ENCODE peak calls at places on chromosomes 4 and X, in six cellular contexts. Z is GM04504; N is A172; M is activated effector memory CD4-positive, alpha-beta T cell treated with Interleukin-2 at 50 U/mL for 16 hours; X is endothelial cell; L is activated T-cell treated with anti-CD3 and anti-CD28 coated beads, Interleukin-2, amount 50 U/mL, for 72 hours. P is an unnamed sample.
A peak's percentile ranks its signal among the peaks of the same experiment; 100 is the strongest.

GRCh38 chr4:98786866-98787265 is 128.5 kb upstream of the TSPAN5 start:
- DNase-seq in Z (no peak), N (no peak), M (no peak), X (no peak), L (no peak), P (no peak)

GRCh38 chr4:5976431-5976830 is 41.8 kb downstream of the C4orf50 start:
- DNase-seq in Z (no peak), N (no peak), M (no peak), X (no peak), L (no peak), P (no peak)

GRCh38 chrX:39613508-39613921 is 484.2 kb downstream of the BCOR start:
- DNase-seq in Z (no peak), N (no peak), M (no peak), X (peak; percentile 21), L (no peak), P (no peak)

GRCh38 chr4:170391066-170391754 is 301.5 kb upstream of the AADAT start:
- DNase-seq in Z (peak; percentile 76), N (peak; percentile 68), M (no peak), X (no peak), L (no peak), P (peak; percentile 5)

GRCh38 chr4:154516320-154516719 is 24.7 kb upstream of the DCHS2 start:
- DNase-seq in Z (no peak), N (no peak), M (no peak), X (no peak), L (no peak), P (no peak)

GRCh38 chr4:168734703-168735688 is 238.1 kb downstream of the PALLD start:
- DNase-seq in Z (no peak), N (no peak), M (no peak), X (no peak), L (no peak), P (no peak)

GRCh38 chr4:98620087-98620784 is 38.2 kb downstream of the TSPAN5 start:
- DNase-seq in Z (no peak), N (no peak), M (no peak), X (no peak), L (no peak), P (no peak)

GRCh38 chrX:2629316-2630168 is 61.6 kb upstream of the CD99 start:
- DNase-seq in Z (no peak), N (peak; percentile 22), M (peak; percentile 8), X (no peak), L (no peak), P (no peak)

GRCh38 chr4:147408189-147408588 is 72.7 kb upstream of the EDNRA start:
- DNase-seq in Z (no peak), N (no peak), M (no peak), X (no peak), L (no peak), P (no peak)

GRCh38 chr4:76375703-76376102 is 45.2 kb downstream of the CCDC158 start:
- DNase-seq in Z (no peak), N (no peak), M (no peak), X (no peak), L (no peak), P (no peak)

GRCh38 chrX:124127496-124127895 is 166.0 kb downstream of the STAG2 start:
- DNase-seq in Z (no peak), N (no peak), M (no peak), X (no peak), L (no peak), P (no peak)

GRCh38 chrX:9267415-9267814 is 197.4 kb upstream of the TBL1X start:
- DNase-seq in Z (no peak), N (no peak), M (no peak), X (no peak), L (no peak), P (no peak)

GRCh38 chr4:188002751-188003150 is 7.2 kb downstream of the ZFP42 start:
- DNase-seq in Z (no peak), N (no peak), M (no peak), X (no peak), L (no peak), P (no peak)

GRCh38 chr4:141158219-141158618 is 24.9 kb upstream of the RNF150 start:
- DNase-seq in Z (no peak), N (peak; percentile 61), M (no peak), X (no peak), L (no peak), P (peak; percentile 41)

GRCh38 chrX:8632949-8633348 is 99.0 kb downstream of the ANOS1 start:
- DNase-seq in Z (no peak), N (no peak), M (no peak), X (no peak), L (no peak), P (no peak)